ENCODE peak calls at places on chromosomes 6 and 20, in four cellular contexts. N is omental fat pad, Y is endodermal cell, P is A549. V is an unnamed sample.

GRCh38 chr20:19512886-19513285 is 245.2 kb upstream of the RIN2 start:
- DNase-seq in N (no peak), Y (no peak), P (no peak), V (no peak)

GRCh38 chr6:121309768-121310473 is 24.4 kb downstream of the TBC1D32 start:
- DNase-seq in N (no peak), P (no peak), Y (no peak), V (no peak)

GRCh38 chr6:137883400-137883888 is 16.4 kb downstream of the TNFAIP3 start:
- DNase-seq in Y (no peak), N (no peak), P (no peak), V (no peak)

GRCh38 chr6:138250053-138250452 is 31.8 kb upstream of the PBOV1 start:
- DNase-seq in P (no peak), N (no peak), Y (no peak), V (no peak)

GRCh38 chr6:125947581-125947980 is 9.0 kb upstream of the HINT3 start:
- DNase-seq in P (no peak), Y (no peak), N (no peak), V (no peak)

GRCh38 chr20:63095718-63096654 is 89.2 kb upstream of the BHLHE23 start:
- DNase-seq in N (peak), P (no peak), Y (peak), V (no peak)

GRCh38 chr20:61529354-61529753 is 277.3 kb downstream of the CDH4 start:
- DNase-seq in P (no peak), Y (no peak), N (no peak), V (no peak)

GRCh38 chr6:159097256-159097655 is 52.5 kb upstream of the TAGAP start:
- DNase-seq in N (no peak), P (no peak), Y (peak), V (no peak)

GRCh38 chr20:50256577-50256976 is 65.9 kb downstream of the CEBPB start:
- DNase-seq in Y (peak), P (no peak), N (no peak), V (no peak)

GRCh38 chr6:168885741-168886140 is 367.9 kb downstream of the THBS2 start:
- DNase-seq in N (no peak), P (no peak), Y (no peak), V (no peak)

GRCh38 chr6:2038096-2038495 is 207.3 kb downstream of the GMDS start:
- DNase-seq in P (no peak), Y (no peak), N (no peak), V (no peak)

GRCh38 chr6:2035046-2035445 is 210.4 kb downstream of the GMDS start:
- DNase-seq in P (no peak), N (no peak), Y (no peak), V (no peak)

GRCh38 chr6:2036084-2037023 is 209.1 kb downstream of the GMDS start:
- DNase-seq in P (no peak), N (no peak), Y (no peak), V (no peak)

GRCh38 chr6:2034256-2034655 is 211.1 kb downstream of the GMDS start:
- DNase-seq in N (no peak), P (no peak), Y (no peak), V (no peak)

DNA sequence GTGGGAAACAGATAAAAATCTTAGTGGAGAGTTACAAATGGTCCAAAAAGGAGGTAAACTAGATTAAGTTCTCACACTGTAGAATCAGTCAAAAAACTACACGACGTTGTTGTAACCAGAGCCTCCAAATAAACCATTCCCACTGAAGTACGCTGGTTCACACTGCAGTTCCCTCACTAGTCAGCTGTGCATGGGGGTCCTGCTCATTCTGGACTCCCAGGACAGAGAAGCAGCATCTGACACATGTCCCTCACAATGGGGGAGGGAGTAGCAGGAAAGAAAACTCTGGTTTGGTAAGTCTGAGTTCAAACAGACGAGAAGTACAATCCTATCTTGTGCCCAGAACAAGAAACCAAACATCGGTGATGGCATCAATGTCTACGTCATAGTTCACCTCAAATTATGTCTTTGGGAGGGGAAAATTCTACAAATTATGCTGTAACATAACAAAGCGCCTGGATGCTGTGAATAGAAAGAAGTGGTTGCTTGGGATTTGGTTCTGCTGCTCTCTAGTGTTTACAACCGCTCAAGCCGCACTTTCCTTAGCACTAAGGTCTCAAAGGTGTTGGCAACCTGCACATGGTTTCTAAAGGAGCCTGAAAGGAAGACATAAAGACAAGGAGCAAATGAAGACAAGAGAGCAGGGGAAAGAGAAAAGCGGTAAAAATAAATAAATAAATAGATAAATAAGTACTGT is 208.0 kb downstream of the GMDS start:
- DNase-seq in P (no peak), Y (peak), N (no peak), V (no peak)
- TF ChIP-seq CTCF in P (no peak), Y (peak), N (no peak), V (no peak)

GRCh38 chr6:89944826-89945407 is 50.6 kb downstream of the GJA10 start:
- DNase-seq in N (no peak), P (no peak), Y (no peak), V (no peak)
- TF ChIP-seq CTCF in N (no peak), P (peak), Y (peak), V (peak)

GRCh38 chr6:410555-411395 is 19.2 kb downstream of the IRF4 start:
- DNase-seq in P (no peak), N (no peak), Y (no peak), V (no peak)

GRCh38 chr6:411402-412145 is 20.0 kb downstream of the IRF4 start:
- DNase-seq in Y (no peak), P (no peak), N (no peak), V (no peak)

GRCh38 chr6:409370-409972 is 17.9 kb downstream of the IRF4 start:
- DNase-seq in P (no peak), Y (no peak), N (no peak), V (no peak)

GRCh38 chr6:408148-408547 is 16.6 kb downstream of the IRF4 start:
- DNase-seq in P (no peak), N (no peak), Y (no peak), V (no peak)

DNA sequence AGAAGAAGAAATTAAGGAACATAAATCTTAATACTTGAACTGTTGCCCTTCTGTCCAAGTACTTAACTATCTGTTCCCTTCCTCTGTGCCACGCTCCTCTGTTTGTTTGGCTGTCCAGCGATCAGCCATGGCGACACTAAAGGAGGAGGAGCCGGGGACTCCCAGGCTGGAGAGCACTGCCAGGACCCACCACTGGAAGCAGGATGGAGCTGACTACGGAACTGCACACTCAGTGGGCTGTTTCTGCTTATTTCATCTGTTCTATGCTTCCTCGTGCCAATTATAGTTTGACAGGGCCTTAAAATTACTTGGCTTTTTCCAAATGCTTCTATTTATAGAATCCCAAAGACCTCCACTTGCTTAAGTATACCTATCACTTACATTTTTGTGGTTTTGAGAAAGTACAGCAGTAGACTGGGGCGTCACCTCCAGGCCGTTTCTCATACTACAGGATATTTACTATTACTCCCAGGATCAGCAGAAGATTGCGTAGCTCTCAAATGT is 17.1 kb downstream of the IRF4 start:
- DNase-seq in P (peak), Y (peak), N (no peak), V (no peak)
- TF ChIP-seq CTCF in P (peak), Y (peak), N (no peak), V (peak)

DNA sequence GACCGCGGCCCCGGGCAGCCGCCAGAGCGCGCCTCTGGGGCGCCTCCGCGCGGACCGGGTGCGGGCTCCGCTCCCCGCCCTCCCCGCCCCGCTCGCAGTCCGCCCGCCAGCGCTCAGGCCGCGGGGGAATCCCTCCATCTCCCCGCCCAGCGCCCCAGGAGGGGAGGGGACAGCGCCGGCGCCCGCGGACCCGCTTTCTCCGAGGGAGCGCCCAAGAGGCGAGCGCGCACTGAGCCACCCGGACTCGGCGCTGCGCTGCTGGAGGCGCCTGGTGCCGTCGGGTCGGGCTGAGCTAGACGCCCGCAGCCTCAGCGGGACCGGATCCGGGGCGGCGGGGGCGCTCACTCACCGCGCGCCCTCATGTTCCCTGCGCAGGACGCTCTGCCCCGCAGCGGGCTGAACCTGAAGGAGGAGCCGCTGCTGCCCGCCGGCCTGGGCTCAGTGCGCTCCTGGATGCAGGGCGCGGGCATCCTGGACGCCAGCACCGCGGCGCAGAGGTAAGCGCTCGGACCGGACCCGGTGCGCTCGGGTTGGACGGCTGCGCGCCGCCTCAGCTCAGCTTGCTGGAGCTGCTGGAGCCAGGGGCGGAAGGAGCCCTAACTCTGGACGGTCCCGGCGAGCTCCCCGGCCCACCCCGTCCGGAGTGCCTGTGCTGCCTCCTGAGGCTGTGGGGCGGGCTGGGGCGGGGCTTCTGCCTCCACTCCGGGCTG is 861 bp downstream of the EBF4 start:
- DNase-seq in Y (peak), P (peak), N (no peak), V (no peak)
- TF ChIP-seq CTCF in Y (no peak), P (peak), N (no peak), V (no peak)

DNA sequence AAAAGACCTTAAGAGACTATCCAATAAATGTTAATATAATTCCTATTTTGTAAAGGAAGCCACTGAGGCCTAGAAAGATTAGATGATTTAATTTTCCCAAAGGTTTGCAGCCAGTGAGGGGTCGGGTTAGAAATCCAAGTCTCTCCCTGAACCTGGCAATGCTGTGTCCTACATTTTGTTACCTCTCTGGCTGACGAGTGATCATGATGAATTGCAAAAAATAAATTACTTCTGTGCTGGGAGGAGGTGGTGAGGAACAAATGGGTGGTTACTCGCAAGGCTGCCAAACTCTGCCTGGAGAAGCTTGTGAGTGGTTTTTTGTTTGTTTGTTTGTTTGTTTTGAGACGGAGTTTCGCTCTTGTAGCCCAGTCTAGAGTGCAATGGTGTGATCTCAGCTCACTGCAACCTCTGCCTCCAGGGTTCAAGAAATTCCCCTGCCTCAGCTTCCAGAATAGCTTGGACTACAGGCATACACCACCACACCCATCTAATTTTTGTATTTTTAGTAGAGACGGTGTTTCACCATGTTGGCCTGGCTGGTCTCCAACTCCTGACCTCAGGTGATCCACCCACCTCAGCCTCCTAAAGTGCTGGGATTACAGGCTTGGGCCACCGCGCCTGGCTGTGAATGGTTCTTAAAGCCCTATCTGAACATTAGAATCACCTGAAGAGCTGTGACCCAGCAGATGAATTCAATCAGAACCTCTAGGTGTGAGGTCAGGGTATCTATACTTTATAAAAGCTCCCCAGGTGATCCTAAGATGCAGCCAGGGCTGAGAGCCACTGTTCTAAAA is 20.2 kb upstream of the TBC1D7 start:
- DNase-seq in N (no peak), P (no peak), Y (no peak), V (no peak)
- TF ChIP-seq CTCF in N (no peak), P (no peak), Y (no peak), V (no peak)

GRCh38 chr6:157263881-157264397 is 59.4 kb downstream of the TMEM242 start:
- DNase-seq in P (no peak), N (no peak), Y (no peak), V (no peak)
- TF ChIP-seq CTCF in P (no peak), N (no peak), Y (no peak), V (no peak)

GRCh38 chr20:38651562-38651961 is 50.0 kb downstream of the ARHGAP40 start:
- DNase-seq in N (no peak), Y (no peak), P (no peak), V (no peak)

GRCh38 chr20:38651154-38651553 is 49.5 kb downstream of the ARHGAP40 start:
- DNase-seq in N (no peak), P (no peak), Y (no peak), V (no peak)

GRCh38 chr20:38645980-38646858 is 44.6 kb downstream of the ARHGAP40 start:
- DNase-seq in N (peak), P (peak), Y (peak), V (peak)

GRCh38 chr20:38650010-38650409 is 48.4 kb downstream of the ARHGAP40 start:
- DNase-seq in N (no peak), Y (no peak), P (no peak), V (no peak)

DNA sequence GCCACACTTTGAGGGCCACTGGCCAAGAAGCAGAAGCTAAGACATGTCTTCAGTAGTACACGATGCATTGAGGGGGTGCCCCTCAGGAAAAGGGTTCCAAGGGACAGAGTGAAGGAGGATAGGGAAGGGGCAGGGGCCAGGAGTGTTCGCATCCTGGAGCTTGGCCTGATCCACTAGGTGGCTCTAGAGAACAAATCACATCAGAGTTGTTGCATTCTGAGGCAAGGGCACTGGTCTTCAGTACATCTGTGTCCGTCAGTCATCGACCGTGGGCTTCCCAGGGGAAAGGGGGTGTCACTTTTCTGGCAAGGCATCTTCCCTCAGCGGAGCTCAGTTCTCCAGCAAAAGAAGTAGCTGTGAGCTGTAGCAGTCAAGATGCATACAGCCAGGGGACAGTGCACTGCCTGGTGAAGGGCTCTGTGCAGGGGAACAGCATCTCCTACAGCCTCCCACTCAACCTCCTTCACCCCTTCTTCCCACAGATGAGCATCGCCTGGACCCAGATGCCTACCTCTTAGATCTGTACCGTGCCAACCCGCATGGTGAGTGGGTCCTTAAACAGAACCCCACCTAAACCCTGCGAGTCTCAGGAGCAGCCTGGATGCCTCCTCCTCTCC is 47.8 kb downstream of the ARHGAP40 start:
- DNase-seq in Y (peak), N (no peak), P (no peak), V (no peak)
- TF ChIP-seq CTCF in Y (peak), N (no peak), P (peak), V (peak)

GRCh38 chr6:72579865-72580264 is 42.0 kb upstream of the KCNQ5 start:
- DNase-seq in Y (no peak), N (no peak), P (no peak), V (no peak)

GRCh38 chr6:72580281-72580940 is 41.5 kb upstream of the KCNQ5 start:
- DNase-seq in P (peak), N (no peak), Y (peak), V (peak)
- TF ChIP-seq CTCF in P (peak), N (no peak), Y (peak), V (peak)

GRCh38 chr20:9353180-9353915 is 161.0 kb upstream of the LAMP5 start:
- DNase-seq in P (no peak), Y (no peak), N (no peak), V (no peak)
- TF ChIP-seq CTCF in P (no peak), Y (peak), N (no peak), V (peak)

GRCh38 chr6:44486002-44486421 is 98.5 kb downstream of the CDC5L start:
- DNase-seq in Y (peak), N (no peak), P (no peak), V (peak)

GRCh38 chr6:44481765-44482164 is 94.3 kb downstream of the CDC5L start:
- DNase-seq in P (no peak), Y (no peak), N (no peak), V (no peak)

GRCh38 chr6:44487611-44488010 is 100.1 kb downstream of the CDC5L start:
- DNase-seq in Y (no peak), P (no peak), N (no peak), V (no peak)

GRCh38 chr6:44487002-44487401 is 99.5 kb downstream of the CDC5L start:
- DNase-seq in N (no peak), P (no peak), Y (no peak), V (no peak)

GRCh38 chr6:44485601-44486000 is 98.1 kb downstream of the CDC5L start:
- DNase-seq in P (no peak), N (no peak), Y (no peak), V (no peak)
- TF ChIP-seq CTCF in P (no peak), N (no peak), Y (peak), V (peak)